ENCODE peak calls at places on chromosomes 13 and 19, in eight cellular contexts. R is WTC11, S is fibroblast of lung, I is left lung, Y is fibroblast of pulmonary artery, H is tibial nerve, X is lower leg skin, M is fibroblast of mammary gland. K is an unnamed sample.

GRCh38 chr13:103004790-103005307 is 61.4 kb downstream of the SLC10A2 start:
- DNase-seq in R (no peak), S (no peak), I (no peak), Y (no peak), H (no peak), X (no peak), M (no peak), K (no peak)

GRCh38 chr13:51643882-51644281 is 59.6 kb downstream of the WDFY2 start:
- DNase-seq in R (no peak), S (peak), I (no peak), Y (peak), H (no peak), X (no peak), M (peak), K (no peak)

GRCh38 chr13:113350065-113350937 is 13.6 kb downstream of the GRTP1 start:
- DNase-seq in R (no peak), S (no peak), I (no peak), Y (no peak), H (no peak), X (no peak), M (no peak), K (no peak)

GRCh38 chr13:31943591-31943990 is 88.0 kb upstream of the FRY start:
- DNase-seq in R (no peak), S (no peak), I (no peak), Y (no peak), H (no peak), X (no peak), M (peak), K (no peak)

GRCh38 chr19:19751846-19752245 is 18.9 kb upstream of the ZNF14 start:
- DNase-seq in R (no peak), S (no peak), I (no peak), Y (no peak), H (no peak), X (no peak), M (no peak), K (no peak)

GRCh38 chr13:41352935-41353801 is 42.1 kb downstream of the NAA16 start:
- DNase-seq in R (no peak), S (peak), I (no peak), Y (peak), H (no peak), X (peak), M (peak), K (no peak)

GRCh38 chr19:38729653-38730469 is 14.4 kb downstream of the CAPN12 start:
- DNase-seq in R (peak), S (peak), I (peak), Y (peak), H (no peak), X (peak), M (peak), K (peak)

GRCh38 chr19:1725100-1726064 is 27.9 kb upstream of the ONECUT3 start:
- DNase-seq in R (peak), S (peak), I (no peak), Y (peak), H (no peak), X (no peak), M (peak), K (peak)

GRCh38 chr19:34733266-34733825 is 697 bp upstream of the ZNF181 start:
- DNase-seq in R (peak), S (no peak), I (peak), Y (no peak), H (peak), X (peak), M (no peak), K (no peak)

GRCh38 chr13:30441304-30441703 is 19.0 kb downstream of the UBE2L5 start:
- DNase-seq in R (no peak), S (no peak), I (no peak), Y (no peak), H (no peak), X (no peak), M (no peak), K (no peak)

GRCh38 chr13:32036131-32036695 is 4.6 kb downstream of the FRY start:
- DNase-seq in R (no peak), S (no peak), I (peak), Y (no peak), H (no peak), X (no peak), M (no peak), K (no peak)

GRCh38 chr13:102400619-102401125 is 1.2 kb downstream of the FGF14 start:
- DNase-seq in R (peak), S (peak), I (no peak), Y (no peak), H (no peak), X (no peak), M (peak), K (peak)

GRCh38 chr19:5343848-5344247 is 3.2 kb upstream of the PTPRS start:
- DNase-seq in R (no peak), S (peak), I (no peak), Y (peak), H (no peak), X (no peak), M (peak), K (no peak)

GRCh38 chr13:80305737-80306136 is 35.2 kb downstream of the SPRY2 start:
- DNase-seq in R (no peak), S (no peak), I (no peak), Y (no peak), H (no peak), X (no peak), M (no peak), K (no peak)

GRCh38 chr13:80001510-80001842 is 339.4 kb downstream of the SPRY2 start:
- DNase-seq in R (no peak), S (no peak), I (no peak), Y (no peak), H (no peak), X (no peak), M (no peak), K (no peak)

GRCh38 chr13:40665061-40665753 is 1.2 kb downstream of the FOXO1 start:
- DNase-seq in R (peak), S (no peak), I (peak), Y (no peak), H (no peak), X (no peak), M (no peak), K (peak)

GRCh38 chr13:109738298-109738746 is 48.1 kb downstream of the IRS2 start:
- DNase-seq in R (no peak), S (no peak), I (no peak), Y (no peak), H (no peak), X (no peak), M (no peak), K (no peak)

GRCh38 chr19:449916-450315 is 10.9 kb downstream of the SHC2 start:
- DNase-seq in R (no peak), S (no peak), I (no peak), Y (no peak), H (no peak), X (no peak), M (no peak), K (no peak)

GRCh38 chr19:12825259-12826131 is 8.9 kb downstream of the RTBDN start:
- DNase-seq in R (peak), S (no peak), I (no peak), Y (no peak), H (no peak), X (no peak), M (no peak), K (peak)

GRCh38 chr13:73578251-73578875 is 519.6 kb downstream of the KLF5 start:
- DNase-seq in R (no peak), S (peak), I (no peak), Y (peak), H (no peak), X (no peak), M (peak), K (no peak)

GRCh38 chr19:45166723-45167252 is 6.0 kb upstream of the NKPD1 start:
- DNase-seq in R (peak), S (no peak), I (no peak), Y (no peak), H (no peak), X (no peak), M (no peak), K (peak)

GRCh38 chr19:1401138-1401888 is at the start of gene GAMT:
- DNase-seq in R (peak), S (no peak), I (no peak), Y (peak), H (no peak), X (no peak), M (no peak), K (peak)

GRCh38 chr13:49622174-49622946 is 5.9 kb upstream of the ARL11 start:
- DNase-seq in R (no peak), S (peak), I (no peak), Y (no peak), H (no peak), X (no peak), M (no peak), K (no peak)

GRCh38 chr13:34474469-34474868 is 467.6 kb upstream of the NBEA start:
- DNase-seq in R (no peak), S (no peak), I (no peak), Y (no peak), H (no peak), X (no peak), M (no peak), K (no peak)

GRCh38 chr19:16199275-16199932 is 1.7 kb downstream of the AP1M1 start:
- DNase-seq in R (no peak), S (no peak), I (peak), Y (no peak), H (no peak), X (no peak), M (no peak), K (no peak)

GRCh38 chr13:29511980-29512379 is 83.5 kb downstream of the SLC7A1 start:
- DNase-seq in R (no peak), S (peak), I (no peak), Y (peak), H (peak), X (no peak), M (peak), K (no peak)

GRCh38 chr19:11699931-11700794 is 38.6 kb downstream of the ZNF823 start:
- DNase-seq in R (no peak), S (peak), I (no peak), Y (peak), H (no peak), X (no peak), M (peak), K (no peak)

GRCh38 chr13:73751290-73751689 is 382.9 kb downstream of the KLF12 start:
- DNase-seq in R (no peak), S (no peak), I (no peak), Y (no peak), H (no peak), X (no peak), M (no peak), K (no peak)

GRCh38 chr13:33678906-33679657 is 138.9 kb upstream of the RFC3 start:
- DNase-seq in R (no peak), S (peak), I (peak), Y (peak), H (peak), X (peak), M (peak), K (no peak)

GRCh38 chr19:29666634-29667389 is 1.6 kb downstream of the PLEKHF1 start:
- DNase-seq in R (peak), S (peak), I (no peak), Y (peak), H (peak), X (peak), M (peak), K (no peak)

GRCh38 chr19:2702170-2703076 is at the start of gene GNG7:
- DNase-seq in R (peak), S (peak), I (peak), Y (peak), H (peak), X (peak), M (peak), K (peak)

GRCh38 chr13:90402102-90402501 is 945.4 kb upstream of the MIR17HG start:
- DNase-seq in R (no peak), S (no peak), I (no peak), Y (no peak), H (no peak), X (no peak), M (no peak), K (no peak)

GRCh38 chr13:43348397-43348796 is 325.0 kb downstream of the DNAJC15 start:
- DNase-seq in R (no peak), S (no peak), I (no peak), Y (peak), H (no peak), X (no peak), M (peak), K (no peak)

GRCh38 chr19:722553-723101 is 13.9 kb downstream of the PALM start:
- DNase-seq in R (no peak), S (no peak), I (no peak), Y (no peak), H (no peak), X (no peak), M (no peak), K (no peak)

GRCh38 chr13:111065698-111066097 is 49.4 kb upstream of the ARHGEF7 start:
- DNase-seq in R (no peak), S (no peak), I (peak), Y (no peak), H (no peak), X (no peak), M (no peak), K (no peak)

GRCh38 chr13:111062305-111062704 is 52.8 kb upstream of the ARHGEF7 start:
- DNase-seq in R (no peak), S (no peak), I (no peak), Y (no peak), H (no peak), X (no peak), M (no peak), K (no peak)

GRCh38 chr13:111064661-111065060 is 50.4 kb upstream of the ARHGEF7 start:
- DNase-seq in R (no peak), S (no peak), I (no peak), Y (no peak), H (no peak), X (no peak), M (no peak), K (no peak)

GRCh38 chr13:111066544-111066943 is 48.6 kb upstream of the ARHGEF7 start:
- DNase-seq in R (no peak), S (no peak), I (no peak), Y (no peak), H (no peak), X (no peak), M (no peak), K (no peak)

DNA sequence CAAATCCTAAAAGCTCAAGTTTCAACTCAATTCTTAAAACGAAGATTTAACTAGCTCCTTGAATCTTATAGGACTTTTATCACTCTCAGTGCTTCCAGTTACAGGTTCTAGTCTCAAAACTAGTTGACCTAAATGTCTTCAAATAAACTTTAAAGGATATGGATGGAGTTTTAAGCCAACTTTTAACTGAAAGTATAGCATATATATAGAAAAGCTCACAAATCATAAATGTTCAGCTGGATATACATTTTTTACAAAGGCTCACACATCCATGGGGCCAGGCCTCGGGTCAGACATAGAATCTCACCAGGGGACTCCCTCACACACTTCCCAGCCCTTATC is 47.1 kb upstream of the ARHGEF7 start:
- DNase-seq in R (no peak), S (no peak), I (no peak), Y (no peak), H (no peak), X (no peak), M (no peak), K (no peak)
- TF ChIP-seq CTCF in R (no peak), S (no peak), I (no peak), Y (no peak), H (no peak), X (no peak), M (no peak), K (peak)

GRCh38 chr13:52850396-52851152 is 2.1 kb upstream of the PCDH8 start:
- DNase-seq in R (peak), S (peak), I (peak), Y (peak), H (peak), X (peak), M (peak), K (peak)
- TF ChIP-seq CTCF in R (peak), S (no peak), I (no peak), Y (no peak), H (no peak), X (no peak), M (no peak), K (peak)

GRCh38 chr19:35740423-35741215 is 1.6 kb downstream of the IGFLR1 start:
- DNase-seq in R (peak), S (peak), I (peak), Y (peak), H (peak), X (peak), M (peak), K (peak)
- TF ChIP-seq CTCF in R (no peak), S (no peak), I (no peak), Y (peak), H (no peak), X (no peak), M (no peak), K (peak)

GRCh38 chr19:42325896-42326771 is 699 bp downstream of the MEGF8 start:
- DNase-seq in R (peak), S (no peak), I (no peak), Y (no peak), H (no peak), X (no peak), M (no peak), K (peak)
- TF ChIP-seq CTCF in R (no peak), S (no peak), I (no peak), Y (no peak), H (no peak), X (no peak), M (no peak), K (peak)

GRCh38 chr19:41136636-41137035 is 22.4 kb downstream of the CYP2F1 start:
- DNase-seq in R (no peak), S (no peak), I (no peak), Y (no peak), H (no peak), X (no peak), M (no peak), K (no peak)
- TF ChIP-seq CTCF in R (no peak), S (no peak), I (no peak), Y (no peak), H (no peak), X (no peak), M (no peak), K (no peak)

DNA sequence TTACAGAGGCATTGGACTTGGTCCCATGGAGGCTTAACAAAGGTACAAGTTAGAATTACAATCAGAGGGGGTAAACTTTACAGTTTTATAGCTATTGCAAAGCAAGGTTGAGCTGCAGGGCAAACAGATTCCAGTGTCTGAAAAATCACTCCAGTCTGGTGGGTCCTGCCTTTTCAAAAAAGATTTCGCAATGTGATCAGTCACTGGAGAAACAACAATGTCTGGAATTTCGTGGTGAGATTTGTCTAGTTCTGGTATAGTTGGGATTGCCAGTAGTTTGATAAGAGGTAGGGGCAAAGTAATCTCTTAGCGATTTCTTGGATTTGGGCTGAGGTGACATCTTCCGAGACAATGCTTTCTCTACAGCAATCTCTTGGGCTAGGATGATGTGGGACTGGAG is 1198.2 kb upstream of the PCDH9 start:
- DNase-seq in R (no peak), S (no peak), I (no peak), Y (no peak), H (no peak), X (no peak), M (no peak), K (no peak)
- TF ChIP-seq CTCF in R (no peak), S (no peak), I (no peak), Y (no peak), H (no peak), X (no peak), M (no peak), K (no peak)

GRCh38 chr13:26965058-26965380 is 204.4 kb upstream of the GPR12 start:
- DNase-seq in R (no peak), S (no peak), I (no peak), Y (no peak), H (no peak), X (no peak), M (no peak), K (no peak)
- TF ChIP-seq CTCF in R (no peak), S (no peak), I (no peak), Y (no peak), H (no peak), X (no peak), M (no peak), K (no peak)

GRCh38 chr19:46600393-46601317 is 475 bp upstream of the CALM3 start:
- DNase-seq in R (peak), S (peak), I (peak), Y (peak), H (peak), X (peak), M (peak), K (peak)
- TF ChIP-seq CTCF in R (no peak), S (no peak), I (no peak), Y (no peak), H (no peak), X (no peak), M (no peak), K (no peak)

K was measured in glutamatergic neuron.